ENCODE peak calls at places on chromosomes 12 and 14, in four cellular contexts. S is A549, W is HepG2, T is K562. N is an unnamed sample.

GRCh38 chr14:22320353-22320733 is 268.7 kb downstream of the DAD1 start:
- DNase-seq in S (no peak), W (no peak), T (no peak), N (no peak)

GRCh38 chr14:39939023-39939422 is 506.8 kb upstream of the FBXO33 start:
- DNase-seq in S (no peak), W (no peak), T (no peak), N (no peak)

GRCh38 chr12:116236148-116236731 is 41.3 kb downstream of the MED13L start:
- DNase-seq in S (peak), W (peak), T (peak), N (peak)

GRCh38 chr12:26469801-26470200 is 274.4 kb downstream of the SSPN start:
- DNase-seq in S (no peak), W (no peak), T (no peak), N (no peak)

GRCh38 chr12:4107436-4107878 is 166.1 kb upstream of the CCND2 start:
- DNase-seq in S (peak), W (peak), T (peak), N (peak)

GRCh38 chr14:99274346-99275221 is 2.6 kb upstream of the BCL11B start:
- DNase-seq in S (peak), W (peak), T (peak), N (peak)

GRCh38 chr12:39764944-39765560 is 145.4 kb upstream of the ABCD2 start:
- DNase-seq in S (peak), W (peak), T (peak), N (peak)

GRCh38 chr14:88228519-88229236 is 94.4 kb downstream of the KCNK10 start:
- DNase-seq in S (no peak), W (no peak), T (no peak), N (no peak)

DNA sequence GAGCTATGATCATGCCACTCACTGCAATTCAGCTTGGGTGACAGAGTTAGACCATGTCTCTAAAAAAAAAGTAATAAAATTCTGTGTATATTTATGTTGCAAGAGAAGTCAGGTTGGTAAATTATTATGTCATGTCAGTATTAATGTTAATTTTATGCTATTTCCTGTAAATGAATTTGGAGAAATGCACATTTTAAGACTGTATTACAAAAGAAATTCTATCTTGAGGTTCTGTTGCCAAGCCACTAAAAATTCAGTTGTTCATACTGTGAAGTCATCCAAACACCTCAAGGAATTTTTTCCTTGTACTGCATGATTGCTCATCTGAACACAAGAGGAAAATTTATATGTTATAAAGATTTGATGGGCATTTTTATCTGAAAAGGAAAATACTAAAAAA is 23.4 kb upstream of the HMGA2 start:
- DNase-seq in S (no peak), W (no peak), T (no peak), N (peak)
- TF ChIP-seq MAZ in S (no peak), W (no peak), T (no peak), N (no peak)

DNA sequence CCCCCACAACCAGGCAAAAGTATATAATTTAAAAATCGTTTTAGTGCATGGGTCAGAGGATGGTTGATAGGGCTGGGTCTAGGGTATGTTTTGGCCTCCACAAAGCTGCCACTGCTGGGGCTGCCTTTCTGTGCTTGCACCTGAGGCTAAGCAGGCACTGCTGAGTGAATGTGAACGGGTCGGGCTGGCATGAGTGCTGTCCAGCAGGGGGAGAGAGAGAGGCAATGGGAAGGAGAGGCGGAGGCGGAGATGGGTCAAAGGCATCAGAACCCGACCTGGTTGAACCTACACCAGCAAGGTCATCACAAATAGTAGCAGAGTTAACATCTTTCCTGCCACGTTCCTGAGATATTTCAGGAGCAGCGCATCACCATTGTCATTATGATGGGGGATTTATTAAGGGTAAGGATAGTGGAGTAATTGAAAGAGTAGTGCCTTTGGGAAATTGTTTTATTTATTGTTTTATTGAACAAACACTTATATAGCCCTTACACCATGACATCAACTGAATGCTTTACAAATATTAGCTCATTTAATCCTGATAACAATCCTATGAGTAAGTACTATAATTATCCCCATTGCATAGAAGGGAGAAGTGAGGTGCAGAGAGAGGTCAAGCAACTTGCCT is 5.8 kb upstream of the NRXN3 start:
- DNase-seq in S (peak), W (peak), T (peak), N (no peak)
- TF ChIP-seq MAZ in S (no peak), W (no peak), T (no peak), N (no peak)

GRCh38 chr14:102882233-102882906 is 40.1 kb upstream of the AMN start:
- DNase-seq in S (no peak), W (no peak), T (no peak), N (no peak)

GRCh38 chr14:102873546-102874061 is 48.9 kb upstream of the AMN start:
- DNase-seq in S (peak), W (peak), T (no peak), N (no peak)

GRCh38 chr14:102875652-102876051 is 46.8 kb upstream of the AMN start:
- DNase-seq in S (no peak), W (no peak), T (no peak), N (peak)

GRCh38 chr14:102878970-102879460 is 43.4 kb upstream of the AMN start:
- DNase-seq in S (peak), W (peak), T (no peak), N (no peak)

GRCh38 chr14:102878174-102878969 is 44.1 kb upstream of the AMN start:
- DNase-seq in S (peak), W (no peak), T (no peak), N (no peak)
- TF ChIP-seq MAZ in S (no peak), W (no peak), T (no peak), N (no peak)

GRCh38 chr12:124741211-124741610 is 122.5 kb downstream of the SCARB1 start:
- DNase-seq in S (no peak), W (no peak), T (no peak), N (no peak)

GRCh38 chr12:124743479-124744272 is 120.0 kb downstream of the SCARB1 start:
- DNase-seq in S (no peak), W (no peak), T (no peak), N (no peak)

GRCh38 chr12:124742111-124742510 is 121.6 kb downstream of the SCARB1 start:
- DNase-seq in S (no peak), W (no peak), T (no peak), N (no peak)

GRCh38 chr12:124744273-124744640 is 119.4 kb downstream of the SCARB1 start:
- DNase-seq in S (no peak), W (no peak), T (no peak), N (no peak)

DNA sequence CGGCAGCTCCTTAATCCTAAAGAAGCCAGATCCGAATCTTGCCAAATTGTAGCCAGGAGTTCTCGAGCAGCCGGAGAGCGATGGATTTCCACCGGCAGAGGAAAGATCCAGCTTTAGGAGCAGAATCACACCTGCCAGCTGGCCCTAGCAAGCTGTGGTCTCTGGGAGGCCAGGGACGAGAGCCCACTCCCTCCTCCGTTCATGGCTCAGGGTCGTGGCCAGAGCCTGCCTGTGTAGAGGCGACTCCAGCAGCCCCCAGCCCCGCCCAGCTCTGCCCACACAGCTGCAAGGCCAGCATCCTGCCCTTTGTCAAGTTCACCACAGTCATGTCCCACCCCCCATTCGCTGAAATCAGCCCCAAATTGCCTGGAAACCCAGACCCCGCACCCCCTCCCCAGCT is 121.0 kb downstream of the SCARB1 start:
- DNase-seq in S (no peak), W (no peak), T (no peak), N (no peak)
- TF ChIP-seq MAZ in S (no peak), W (no peak), T (no peak), N (no peak)